ENCODE peak calls at places on chromosomes 16 and 17, in four cellular contexts. Z, U, O and C are unnamed samples.

GRCh38 chr17:6831662-6832263 is at the start of gene TEKT1:
- DNase-seq in Z (peak; percentile 98), U (peak; percentile 60), O (peak; percentile 33), C (peak; percentile 47)

GRCh38 chr16:4691666-4692412 is 1.5 kb upstream of the NUDT16L1 start:
- DNase-seq in Z (no peak), U (no peak), O (no peak), C (no peak)

GRCh38 chr17:2030779-2031163 is 818 bp downstream of the DPH1 start:
- DNase-seq in Z (no peak), U (no peak), O (no peak), C (no peak)

GRCh38 chr17:39920218-39921210 is 2.1 kb upstream of the GSDMB start:
- DNase-seq in Z (no peak), U (no peak), O (no peak), C (no peak)

GRCh38 chr17:49089094-49089493 is 43.5 kb upstream of the B4GALNT2 start:
- DNase-seq in Z (no peak), U (no peak), O (no peak), C (no peak)

GRCh38 chr16:88430185-88430523 is 22.9 kb upstream of the ZFPM1 start:
- DNase-seq in Z (no peak), U (no peak), O (no peak), C (no peak)

GRCh38 chr16:88783391-88784073 is 1.5 kb downstream of the PIEZO1 start:
- DNase-seq in Z (no peak), U (no peak), O (no peak), C (no peak)

GRCh38 chr17:47224971-47225370 is 15.8 kb downstream of the MYL4 start:
- DNase-seq in Z (no peak), U (no peak), O (no peak), C (no peak)

GRCh38 chr17:58665946-58666857 is 25.6 kb downstream of the TEX14 start:
- DNase-seq in Z (no peak), U (no peak), O (no peak), C (no peak)

GRCh38 chr17:78817123-78817522 is 23.5 kb downstream of the USP36 start:
- DNase-seq in Z (no peak), U (peak; percentile 63), O (no peak), C (no peak)

GRCh38 chr17:81483862-81484194 is 28.8 kb downstream of the ACTG1 start:
- DNase-seq in Z (no peak), U (no peak), O (no peak), C (no peak)